ENCODE peak calls at places on chromosomes 12 and 14, in five cellular contexts. W, S, I, E and M are unnamed samples. For H3K27me3, the result is how much of the 10 kb centered on the place peaks cover.

GRCh38 chr12:9364224-9365176 is 156.3 kb upstream of the PZP start:
- DNase-seq in S (no peak), E (no peak), W (no peak), I (no peak), M (no peak)

GRCh38 chr12:31339831-31340622 is 14.1 kb upstream of the SINHCAF start:
- DNase-seq in I (no peak), W (no peak), S (no peak), E (no peak), M (no peak)

GRCh38 chr14:32277998-32278397 is 51.1 kb upstream of the AKAP6 start:
- DNase-seq in S (no peak), W (no peak), I (no peak), E (no peak), M (no peak)

GRCh38 chr12:9149372-9149771 is 33.7 kb upstream of the A2M start:
- DNase-seq in S (no peak), E (no peak), W (no peak), I (no peak), M (no peak)

GRCh38 chr14:36221097-36221496 is 44.6 kb upstream of the PTCSC3 start:
- DNase-seq in E (no peak), I (no peak), S (no peak), W (no peak), M (no peak)

GRCh38 chr12:18224745-18225144 is 36.6 kb upstream of the PIK3C2G start:
- DNase-seq in E (peak), S (no peak), I (no peak), W (no peak), M (peak)

GRCh38 chr12:20248646-20249045 is 119.7 kb upstream of the PDE3A start:
- DNase-seq in S (no peak), W (no peak), I (no peak), E (no peak), M (no peak)

GRCh38 chr12:123231931-123232330 is 1.0 kb downstream of the MPHOSPH9 start:
- DNase-seq in E (no peak), S (no peak), W (no peak), I (no peak), M (no peak)

GRCh38 chr12:6337958-6338406 is 3.9 kb downstream of the TNFRSF1A start:
- DNase-seq in I (no peak), W (no peak), S (no peak), E (no peak), M (no peak)

GRCh38 chr12:34389378-34390170 is 367.3 kb downstream of the ALG10 start:
- DNase-seq in I (no peak), E (no peak), S (no peak), W (no peak), M (no peak)

GRCh38 chr12:82479511-82479910 is 121.2 kb downstream of the METTL25 start:
- DNase-seq in W (no peak), I (no peak), S (no peak), E (no peak), M (no peak)

GRCh38 chr12:45729233-45730115 is at the start of gene ARID2:
- DNase-seq in S (peak), W (peak), I (peak), E (peak), M (no peak)

GRCh38 chr14:73752297-73752992 is 38.3 kb upstream of the PNMA1 start:
- DNase-seq in E (no peak), I (peak), W (peak), S (no peak), M (no peak)

GRCh38 chr14:66140213-66140918 is 345.8 kb upstream of the CCDC196 start:
- DNase-seq in E (no peak), S (no peak), I (no peak), W (no peak), M (no peak)

GRCh38 chr12:110135012-110135411 is 10.9 kb downstream of the IFT81 start:
- DNase-seq in W (no peak), I (no peak), S (no peak), E (peak), M (no peak)

GRCh38 chr12:83827860-83828259 is 1084.7 kb downstream of the SLC6A15 start:
- DNase-seq in S (no peak), W (no peak), I (no peak), E (no peak), M (no peak)

GRCh38 chr12:113676547-113676946 is 204.9 kb upstream of the LHX5 start:
- DNase-seq in W (no peak), S (no peak), E (no peak), I (no peak), M (no peak)

GRCh38 chr12:104596128-104596799 is 139.5 kb downstream of the CHST11 start:
- DNase-seq in I (no peak), W (no peak), E (no peak), S (peak), M (peak)

GRCh38 chr12:115752913-115753726 is 524.4 kb downstream of the MED13L start:
- DNase-seq in W (peak), I (peak), S (peak), E (peak), M (peak)

GRCh38 chr12:49983892-49984291 is 11.1 kb downstream of the AQP6 start:
- DNase-seq in E (peak), W (no peak), I (no peak), S (no peak), M (no peak)

GRCh38 chr14:102675396-102675795 is 82.9 kb downstream of the RCOR1 start:
- DNase-seq in E (no peak), I (no peak), S (no peak), W (no peak), M (no peak)

GRCh38 chr12:125538800-125539199 is 473.6 kb downstream of the AACS start:
- DNase-seq in W (no peak), I (no peak), E (no peak), S (no peak), M (no peak)

GRCh38 chr12:117830471-117830870 is 138.3 kb downstream of the KSR2 start:
- DNase-seq in I (no peak), E (no peak), S (no peak), W (no peak), M (no peak)

GRCh38 chr14:51398898-51399297 is 158.9 kb downstream of the TMX1 start:
- DNase-seq in E (no peak), I (no peak), S (no peak), W (no peak), M (no peak)

GRCh38 chr12:31756977-31757420 is 28.2 kb upstream of the AMN1 start:
- DNase-seq in I (no peak), W (no peak), E (no peak), S (no peak), M (no peak)

GRCh38 chr14:50397461-50398196 is 948 bp upstream of the CDKL1 start:
- DNase-seq in I (peak), W (peak), S (peak), E (no peak), M (peak)

GRCh38 chr12:3832738-3833137 is 40.5 kb downstream of the PARP11 start:
- DNase-seq in S (no peak), E (no peak), W (no peak), I (no peak), M (no peak)

GRCh38 chr14:93984070-93984469 is 7.7 kb upstream of the ASB2 start:
- DNase-seq in I (no peak), W (no peak), S (no peak), E (no peak), M (no peak)

GRCh38 chr14:67941456-67942018 is 122.0 kb downstream of the RAD51B start:
- DNase-seq in S (no peak), I (no peak), W (no peak), E (peak), M (no peak)

GRCh38 chr12:80892597-80893445 is 44.9 kb downstream of the LIN7A start:
- DNase-seq in I (no peak), E (no peak), W (no peak), S (no peak), M (no peak)

GRCh38 chr14:101888182-101888581 is 76.2 kb upstream of the DYNC1H1 start:
- DNase-seq in W (no peak), S (no peak), E (no peak), I (no peak), M (no peak)

GRCh38 chr12:66453837-66454236 is 151.5 kb downstream of the HELB start:
- DNase-seq in W (no peak), S (no peak), E (no peak), I (no peak), M (no peak)

GRCh38 chr12:52232916-52233461 is at the start of gene KRT7:
- DNase-seq in S (no peak), W (no peak), I (no peak), E (no peak), M (no peak)

GRCh38 chr12:34402899-34403705 is 380.8 kb downstream of the ALG10 start:
- DNase-seq in E (no peak), S (no peak), I (peak), W (peak), M (no peak)

GRCh38 chr12:78473136-78473535 is 391.4 kb upstream of the SYT1 start:
- DNase-seq in S (no peak), I (no peak), E (no peak), W (no peak), M (no peak)

GRCh38 chr12:47362131-47362686 is 282.4 kb upstream of the AMIGO2 start:
- DNase-seq in I (no peak), E (no peak), W (no peak), S (no peak), M (no peak)

GRCh38 chr12:47361389-47362031 is 281.8 kb upstream of the AMIGO2 start:
- DNase-seq in W (peak), I (no peak), E (no peak), S (no peak), M (peak)

GRCh38 chr12:47364251-47364650 is 284.5 kb upstream of the AMIGO2 start:
- DNase-seq in S (no peak), E (no peak), W (no peak), I (no peak), M (no peak)

GRCh38 chr12:47356129-47356622 is 276.4 kb upstream of the AMIGO2 start:
- DNase-seq in I (no peak), E (no peak), S (no peak), W (no peak), M (no peak)

GRCh38 chr12:47360771-47361388 is 281.1 kb upstream of the AMIGO2 start:
- DNase-seq in E (no peak), W (no peak), S (no peak), I (no peak), M (peak)
- H3K27me3 ChIP-seq in E (under half), W (under half), S (under half), I (under half), M (under half)

DNA sequence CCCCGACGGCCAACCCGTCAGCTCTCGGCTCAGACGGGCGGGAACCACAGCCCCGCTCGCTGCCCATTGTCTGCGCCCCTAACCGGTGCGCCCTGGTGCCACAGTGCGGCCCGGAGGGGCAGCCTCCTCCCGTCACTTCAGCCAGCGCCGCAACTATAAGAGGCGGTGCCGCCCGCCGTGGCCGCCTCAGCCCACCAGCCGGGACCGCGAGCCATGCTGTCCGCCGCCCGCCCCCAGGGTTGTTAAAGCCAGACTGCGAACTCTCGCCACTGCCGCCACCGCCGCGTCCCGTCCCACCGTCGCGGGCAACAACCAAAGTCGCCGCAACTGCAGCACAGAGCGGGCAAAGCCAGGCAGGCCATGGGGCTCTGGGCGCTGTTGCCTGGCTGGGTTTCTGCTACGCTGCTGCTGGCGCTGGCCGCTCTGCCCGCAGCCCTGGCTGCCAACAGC is at the start of gene WNT1:
- DNase-seq in E (no peak), I (no peak), W (no peak), S (no peak), M (no peak)
- H3K27me3 ChIP-seq in E (half or more), I (under half), W (half or more), S (half or more), M (half or more)

GRCh38 chr12:94513527-94513926 is 53.9 kb upstream of the CEP83 start:
- DNase-seq in W (no peak), I (no peak), E (no peak), S (no peak), M (no peak)

GRCh38 chr12:94511506-94511905 is 51.8 kb upstream of the CEP83 start:
- DNase-seq in W (no peak), I (no peak), S (no peak), E (peak), M (no peak)

GRCh38 chr12:94516985-94517384 is 57.3 kb upstream of the CEP83 start:
- DNase-seq in I (no peak), S (no peak), E (no peak), W (no peak), M (no peak)
- H3K27me3 ChIP-seq in I (under half), S (under half), E (under half), W (under half), M (under half)

GRCh38 chr12:53940448-53941014 is 1.9 kb downstream of the HOXC13 start:
- DNase-seq in S (no peak), W (no peak), E (no peak), I (no peak), M (no peak)

GRCh38 chr12:53942467-53942997 is 3.9 kb downstream of the HOXC13 start:
- DNase-seq in S (no peak), E (no peak), I (no peak), W (no peak), M (no peak)

GRCh38 chr12:53941750-53942149 is 3.1 kb downstream of the HOXC13 start:
- DNase-seq in E (no peak), W (no peak), S (no peak), I (no peak), M (no peak)

GRCh38 chr12:53939141-53940108 is 794 bp downstream of the HOXC13 start:
- DNase-seq in W (no peak), E (peak), I (peak), S (no peak), M (no peak)

DNA sequence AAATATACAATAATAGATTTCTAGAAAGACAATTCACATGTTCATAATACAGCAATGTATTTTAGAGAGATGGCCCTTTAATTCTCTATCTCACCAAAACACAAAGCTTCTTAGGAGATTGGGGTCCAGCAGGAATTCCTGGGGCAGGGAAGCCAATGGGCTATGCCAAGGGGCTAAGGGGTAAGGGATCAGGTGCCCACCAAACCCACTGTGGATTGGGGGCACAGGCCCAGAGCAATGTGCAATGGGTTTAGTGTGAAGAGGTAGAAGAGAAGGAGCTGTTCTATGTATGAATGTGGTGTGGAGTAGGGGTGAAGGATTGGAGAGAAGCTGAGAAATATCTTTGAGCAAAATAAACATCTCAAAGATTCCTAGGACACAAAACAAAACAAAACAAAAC is 2.6 kb downstream of the HOXC13 start:
- DNase-seq in S (no peak), E (no peak), I (no peak), W (no peak), M (no peak)
- H3K27me3 ChIP-seq in S (half or more), E (half or more), I (half or more), W (half or more), M (half or more)